ENCODE peak calls at places on chromosome 20, in six cellular contexts. C is HepG2, R is NT2/D1, W is HCT116, I is GM12878, U is K562. O is an unnamed sample.

GRCh38 chr20:6705106-6705766 is 62.2 kb upstream of the BMP2 start:
- DNase-seq in W (no peak), C (no peak), U (no peak), I (no peak), R (no peak), O (no peak)

GRCh38 chr20:11754451-11754850 is 163.2 kb upstream of the BTBD3 start:
- DNase-seq in W (no peak), U (no peak), R (no peak), I (no peak), C (no peak), O (no peak)

GRCh38 chr20:63552481-63553249 is 1.3 kb upstream of the FNDC11 start:
- DNase-seq in U (peak; percentile 85), R (no peak), C (no peak), W (no peak), I (peak; percentile 52), O (peak; percentile 29)

GRCh38 chr20:50799176-50799889 is 4.5 kb downstream of the BCAS4 start:
- DNase-seq in C (no peak), W (no peak), U (no peak), R (no peak), I (no peak), O (no peak)

GRCh38 chr20:13552061-13552460 is 86.7 kb downstream of the TASP1 start:
- DNase-seq in C (no peak), W (no peak), R (no peak), U (no peak), I (no peak), O (no peak)

GRCh38 chr20:14384411-14384810 is 47.0 kb upstream of the FLRT3 start:
- DNase-seq in R (no peak), C (no peak), U (no peak), I (no peak), W (no peak), O (no peak)

GRCh38 chr20:16387661-16388060 is 185.6 kb downstream of the KIF16B start:
- DNase-seq in W (no peak), R (no peak), I (no peak), C (no peak), U (no peak), O (no peak)

GRCh38 chr20:11537032-11537431 is 380.7 kb upstream of the BTBD3 start:
- DNase-seq in I (no peak), U (no peak), W (no peak), R (no peak), C (no peak), O (no peak)

GRCh38 chr20:6265204-6265904 is 142.5 kb upstream of the FERMT1 start:
- DNase-seq in W (peak; percentile 7), I (no peak), C (peak; percentile 55), U (peak; percentile 6), R (peak; percentile 39), O (no peak)

GRCh38 chr20:49987015-49987867 is 4.5 kb downstream of the SNAI1 start:
- DNase-seq in U (no peak), W (no peak), C (no peak), I (no peak), R (no peak), O (no peak)

GRCh38 chr20:13873814-13874213 is 89.0 kb downstream of the NDUFAF5 start:
- DNase-seq in C (no peak), U (no peak), R (no peak), I (no peak), W (no peak), O (peak; percentile 51)

GRCh38 chr20:12049125-12049524 is 131.4 kb downstream of the BTBD3 start:
- DNase-seq in R (no peak), U (no peak), I (no peak), W (no peak), C (no peak), O (no peak)

GRCh38 chr20:61387204-61387958 is 135.3 kb downstream of the CDH4 start:
- DNase-seq in C (no peak), R (no peak), U (peak; percentile 15), W (no peak), I (no peak), O (no peak)

GRCh38 chr20:31446084-31446819 is 5.8 kb downstream of the DEFB123 start:
- DNase-seq in R (peak; percentile 11), W (no peak), C (peak; percentile 59), U (no peak), I (no peak), O (no peak)

GRCh38 chr20:20603339-20603990 is 109.0 kb downstream of the RALGAPA2 start:
- DNase-seq in W (no peak), R (no peak), I (peak; percentile 95), C (no peak), U (no peak), O (no peak)

GRCh38 chr20:63736893-63737689 is 627 bp downstream of the LIME1 start:
- DNase-seq in U (no peak), R (no peak), W (no peak), I (no peak), C (no peak), O (peak; percentile 70)

GRCh38 chr20:61042501-61043385 is 209.3 kb upstream of the CDH4 start:
- DNase-seq in I (no peak), U (peak; percentile 1), W (no peak), C (no peak), R (no peak), O (no peak)

GRCh38 chr20:53748176-53748575 is 154.5 kb upstream of the ZNF217 start:
- DNase-seq in R (no peak), W (no peak), C (no peak), U (no peak), I (no peak), O (no peak)

DNA sequence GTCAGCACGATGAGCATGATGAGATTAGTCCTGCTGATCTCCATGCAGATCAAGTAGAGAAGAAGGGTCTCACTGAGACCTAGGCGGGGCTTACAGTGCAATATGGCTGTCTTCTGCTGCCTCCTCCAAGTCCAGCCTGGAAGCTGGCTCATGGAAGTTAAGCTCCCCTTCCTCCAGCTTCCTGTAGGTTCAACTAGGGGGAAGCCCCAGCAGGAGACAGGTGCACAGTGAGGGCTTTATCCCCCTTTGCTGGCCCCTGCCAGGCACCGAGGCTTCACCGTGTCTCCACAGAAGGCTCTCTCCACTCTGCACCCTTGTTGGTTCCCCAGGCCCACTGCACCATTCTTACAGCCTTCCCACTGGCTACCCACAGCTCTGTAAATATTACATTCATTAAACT is 90.3 kb downstream of the SLC2A10 start:
- DNase-seq in W (no peak), U (no peak), I (no peak), R (no peak), C (no peak), O (no peak)
- TF ChIP-seq ZNF274 in W (no peak), U (no peak), I (no peak), R (no peak), C (no peak), O (no peak)

DNA sequence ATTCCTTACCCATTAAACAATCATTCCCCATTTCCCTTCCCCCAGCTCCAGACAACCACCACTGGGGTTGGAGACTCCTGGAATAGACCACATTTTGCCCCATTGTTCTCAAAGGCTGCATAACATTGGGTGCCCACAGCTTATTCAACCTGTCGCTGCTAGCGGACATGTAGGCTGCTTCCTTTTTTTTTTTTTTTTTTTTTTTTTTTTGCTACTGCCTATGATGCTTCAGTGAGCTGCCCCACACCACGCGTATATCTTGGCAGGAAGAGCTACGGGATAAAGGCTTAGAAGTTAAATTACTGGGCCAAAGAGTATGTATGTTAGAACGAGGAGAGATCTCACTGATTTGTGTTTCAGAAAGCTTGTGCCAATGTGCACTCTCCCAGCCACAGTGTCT is 7.0 kb downstream of the LBP start:
- DNase-seq in I (no peak), U (no peak), C (no peak), W (no peak), R (peak; percentile 77), O (no peak)
- TF ChIP-seq ZNF274 in I (no peak), U (no peak), C (no peak), W (no peak), R (no peak), O (no peak)

GRCh38 chr20:58109126-58109880 is 119.2 kb downstream of the ANKRD60 start:
- DNase-seq in U (no peak), W (no peak), I (no peak), C (no peak), R (no peak), O (no peak)
- TF ChIP-seq ZNF274 in U (no peak), W (no peak), I (no peak), C (no peak), R (no peak), O (no peak)

GRCh38 chr20:51985013-51985415 is 182.7 kb upstream of the SALL4 start:
- DNase-seq in U (no peak), W (peak; percentile 72), C (peak; percentile 54), I (no peak), R (no peak), O (no peak)
- TF ChIP-seq ZNF274 in U (no peak), W (no peak), C (no peak), I (no peak), R (no peak), O (no peak)

GRCh38 chr20:22763257-22763906 is 179.0 kb upstream of the FOXA2 start:
- DNase-seq in C (no peak), W (peak; percentile 13), I (no peak), R (no peak), U (no peak), O (no peak)
- TF ChIP-seq ZNF274 in C (no peak), W (no peak), I (no peak), R (no peak), U (no peak), O (no peak)

GRCh38 chr20:44686934-44687333 is 28.2 kb upstream of the CCN5 start:
- DNase-seq in U (no peak), I (no peak), C (peak; percentile 1), R (no peak), W (no peak), O (no peak)

GRCh38 chr20:44678990-44679611 is 27.6 kb upstream of the ADA start:
- DNase-seq in W (no peak), R (no peak), I (no peak), U (peak; percentile 56), C (no peak), O (no peak)

GRCh38 chr20:44684047-44684965 is 30.9 kb upstream of the CCN5 start:
- DNase-seq in R (no peak), W (no peak), I (no peak), U (no peak), C (peak; percentile 38), O (no peak)

GRCh38 chr20:44681796-44682566 is 30.5 kb upstream of the ADA start:
- DNase-seq in C (no peak), R (no peak), I (no peak), U (no peak), W (no peak), O (no peak)

GRCh38 chr20:44683263-44684046 is 31.7 kb upstream of the CCN5 start:
- DNase-seq in I (peak; percentile 45), R (peak; percentile 79), W (peak; percentile 59), C (peak; percentile 63), U (peak; percentile 68), O (peak; percentile 83)
- TF ChIP-seq ZNF274 in I (no peak), R (no peak), W (no peak), C (no peak), U (no peak), O (no peak)

DNA sequence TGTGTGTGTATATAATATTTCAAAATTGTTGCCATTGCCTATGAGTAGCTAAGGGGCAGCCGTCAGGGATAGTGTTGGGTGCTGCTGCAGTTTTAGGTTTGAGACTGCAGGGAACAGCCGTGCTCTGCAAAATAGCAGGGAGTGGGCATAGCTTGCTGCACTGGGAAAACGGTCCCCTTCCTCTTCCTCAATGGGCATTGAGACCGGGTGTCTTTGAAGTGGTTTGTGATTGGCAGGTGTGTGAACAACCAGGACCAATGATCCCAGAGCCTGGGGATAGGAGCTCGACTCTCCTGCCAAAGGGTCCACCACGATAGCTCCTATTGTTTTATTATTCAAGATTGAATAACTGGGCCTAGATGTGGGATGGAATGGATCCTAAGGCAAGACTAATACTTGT is 5.1 kb upstream of the EBF4 start:
- DNase-seq in U (no peak), W (no peak), C (no peak), R (no peak), I (no peak), O (no peak)
- TF ChIP-seq ZNF274 in U (no peak), W (no peak), C (no peak), R (no peak), I (no peak), O (no peak)

GRCh38 chr20:57849126-57849867 is 139.5 kb upstream of the PMEPA1 start:
- DNase-seq in I (no peak), U (no peak), R (no peak), C (no peak), W (no peak), O (peak; percentile 34)
- TF ChIP-seq ZNF274 in I (no peak), U (no peak), R (no peak), C (no peak), W (no peak), O (no peak)

O was measured in H1.